ENCODE peak calls at places on chromosomes 4 and X, in six cellular contexts. B is aorta, M is AG09319, C is amygdala, S is GM12865, O is T-helper 1 cell. V is an unnamed sample.

GRCh38 chr4:188988131-188988530 is 848.9 kb downstream of the TRIML1 start:
- DNase-seq in C (no peak), S (no peak), B (no peak), O (no peak), M (no peak), V (no peak)

GRCh38 chr4:2248821-2249261 is 6.9 kb upstream of the HAUS3 start:
- DNase-seq in S (peak), O (no peak), C (no peak), M (no peak), B (peak), V (no peak)

GRCh38 chr4:15368906-15369305 is 58.9 kb upstream of the C1QTNF7 start:
- DNase-seq in O (no peak), M (no peak), C (no peak), B (no peak), S (no peak), V (no peak)

GRCh38 chrX:9730752-9731151 is 34.9 kb downstream of the GPR143 start:
- DNase-seq in O (no peak), B (no peak), C (no peak), M (no peak), S (peak), V (no peak)

GRCh38 chr4:80989921-80990544 is 40.5 kb upstream of the BMP3 start:
- DNase-seq in S (peak), M (peak), B (no peak), C (no peak), O (no peak), V (no peak)

GRCh38 chr4:125836597-125837195 is 521.9 kb downstream of the FAT4 start:
- DNase-seq in O (no peak), B (no peak), M (no peak), S (no peak), C (no peak), V (no peak)

GRCh38 chrX:111040377-111041017 is 55.5 kb upstream of the PAK3 start:
- DNase-seq in M (no peak), O (no peak), B (no peak), C (no peak), S (no peak), V (no peak)

GRCh38 chr4:53804719-53805118 is 213.4 kb upstream of the LNX1 start:
- DNase-seq in C (peak), B (no peak), M (no peak), O (no peak), S (peak), V (no peak)

GRCh38 chr4:61401771-61402170 is 201.6 kb downstream of the ADGRL3 start:
- DNase-seq in M (no peak), O (no peak), B (no peak), C (no peak), S (no peak), V (no peak)

GRCh38 chrX:71870337-71871098 is 40.1 kb upstream of the NHSL2 start:
- DNase-seq in M (no peak), B (no peak), C (peak), O (no peak), S (peak), V (no peak)

GRCh38 chr4:84697615-84698201 is 114.8 kb downstream of the CDS1 start:
- DNase-seq in S (no peak), C (no peak), M (no peak), B (no peak), O (no peak), V (no peak)

GRCh38 chr4:184400375-184400870 is 73.9 kb downstream of the IRF2 start:
- DNase-seq in S (no peak), C (no peak), O (no peak), B (no peak), M (peak), V (no peak)

V was measured in NK-92 treated with Interleukin-12 subunit alpha and Interleukin-12 subunit beta, amount 100 ng/mL, for 24 hours.